ENCODE peak calls at places on chromosomes 3 and 15, in five cellular contexts. X, Z, M, T and U are unnamed samples. For H3K36me3, the result is how much of the 10 kb centered on the place peaks cover.

GRCh38 chr15:73957276-73957675 is 31.0 kb downstream of the LOXL1 start:
- DNase-seq in X (peak), Z (peak), M (no peak), T (no peak), U (no peak)

GRCh38 chr3:183554377-183554776 is 1.1 kb downstream of the KLHL6 start:
- DNase-seq in X (no peak), Z (no peak), M (no peak), T (no peak), U (no peak)

GRCh38 chr15:92901053-92901761 is 1.1 kb downstream of the CHD2 start:
- DNase-seq in X (no peak), Z (no peak), M (no peak), T (no peak), U (no peak)

GRCh38 chr3:194888916-194889315 is 203.2 kb downstream of the FAM43A start:
- DNase-seq in X (no peak), Z (no peak), M (no peak), T (no peak), U (no peak)

GRCh38 chr3:46946856-46947544 is 29.5 kb downstream of the CCDC12 start:
- DNase-seq in X (no peak), Z (peak), M (no peak), T (peak), U (no peak)

GRCh38 chr3:26920579-26920978 is 298.0 kb downstream of the LRRC3B start:
- DNase-seq in X (no peak), Z (no peak), M (no peak), T (no peak), U (no peak)

GRCh38 chr15:76974456-76975083 is 20.4 kb upstream of the PSTPIP1 start:
- DNase-seq in X (no peak), Z (no peak), M (no peak), T (no peak), U (no peak)

GRCh38 chr3:25355034-25355898 is 72.8 kb upstream of the RARB start:
- DNase-seq in X (no peak), Z (no peak), M (no peak), T (no peak), U (no peak)

GRCh38 chr3:7504886-7505775 is 644.2 kb downstream of the GRM7 start:
- DNase-seq in X (no peak), Z (no peak), M (no peak), T (no peak), U (peak)

GRCh38 chr15:98160236-98160635 is 199.7 kb downstream of the ARRDC4 start:
- DNase-seq in X (no peak), Z (no peak), M (no peak), T (no peak), U (no peak)

GRCh38 chr3:197456271-197457091 is 99.3 kb downstream of the BDH1 start:
- DNase-seq in X (peak), Z (peak), M (peak), T (peak), U (no peak)

GRCh38 chr3:10142707-10143560 is 1.4 kb downstream of the VHL start:
- DNase-seq in X (no peak), Z (no peak), M (no peak), T (peak), U (no peak)

GRCh38 chr3:28853830-28854229 is 427.0 kb upstream of the RBMS3 start:
- DNase-seq in X (no peak), Z (no peak), M (no peak), T (no peak), U (no peak)

GRCh38 chr3:184765730-184766074 is 46.3 kb upstream of the VPS8 start:
- DNase-seq in X (no peak), Z (peak), M (no peak), T (no peak), U (no peak)

GRCh38 chr3:4898454-4899313 is 80.6 kb upstream of the BHLHE40 start:
- DNase-seq in X (no peak), Z (no peak), M (no peak), T (no peak), U (no peak)

GRCh38 chr3:188061133-188061532 is 92.8 kb upstream of the LPP start:
- DNase-seq in X (no peak), Z (no peak), M (no peak), T (no peak), U (no peak)

GRCh38 chr3:100297784-100298183 is 36.8 kb upstream of the NIT2 start:
- DNase-seq in X (no peak), Z (no peak), M (no peak), T (no peak), U (no peak)

GRCh38 chr3:100097919-100098896 is 16.1 kb downstream of the FILIP1L start:
- DNase-seq in X (no peak), Z (no peak), M (no peak), T (no peak), U (no peak)

GRCh38 chr3:197837282-197837681 is 46.2 kb downstream of the LRCH3 start:
- DNase-seq in X (no peak), Z (no peak), M (no peak), T (no peak), U (no peak)

GRCh38 chr3:167783781-167784180 is 48.3 kb downstream of the SERPINI1 start:
- DNase-seq in X (no peak), Z (no peak), M (no peak), T (no peak), U (no peak)

GRCh38 chr15:35774653-35775052 is 228.7 kb upstream of the DPH6 start:
- DNase-seq in X (no peak), Z (peak), M (no peak), T (no peak), U (no peak)

GRCh38 chr15:65184305-65184943 is 718 bp downstream of the CLPX start:
- DNase-seq in X (peak), Z (peak), M (peak), T (peak), U (no peak)

GRCh38 chr15:98872777-98873176 is 134.8 kb downstream of the PGPEP1L start:
- DNase-seq in X (no peak), Z (no peak), M (no peak), T (no peak), U (no peak)

GRCh38 chr3:42263354-42264346 is 2.3 kb downstream of the CCK start:
- DNase-seq in X (no peak), Z (peak), M (no peak), T (no peak), U (no peak)

GRCh38 chr3:69542265-69543079 is 156.6 kb upstream of the FRMD4B start:
- DNase-seq in X (no peak), Z (peak), M (no peak), T (no peak), U (no peak)

GRCh38 chr3:16994842-16995535 is 110.2 kb downstream of the PLCL2 start:
- DNase-seq in X (no peak), Z (no peak), M (no peak), T (peak), U (no peak)

GRCh38 chr3:131218196-131218595 is 163.4 kb upstream of the NUDT16 start:
- DNase-seq in X (no peak), Z (no peak), M (no peak), T (no peak), U (no peak)

GRCh38 chr3:146577662-146578061 is 27.5 kb downstream of the PLSCR5 start:
- DNase-seq in X (no peak), Z (no peak), M (no peak), T (no peak), U (peak)

GRCh38 chr15:73926191-73927002 is at the start of gene LOXL1:
- DNase-seq in X (peak), Z (peak), M (peak), T (peak), U (no peak)

GRCh38 chr3:122456074-122456473 is 40.2 kb upstream of the WDR5B start:
- DNase-seq in X (no peak), Z (no peak), M (no peak), T (no peak), U (no peak)

GRCh38 chr3:122458992-122459391 is 43.1 kb upstream of the WDR5B start:
- DNase-seq in X (no peak), Z (no peak), M (no peak), T (no peak), U (peak)

GRCh38 chr3:122461834-122462233 is 46.0 kb upstream of the WDR5B start:
- DNase-seq in X (no peak), Z (no peak), M (no peak), T (no peak), U (no peak)

GRCh38 chr3:122457706-122458105 is 41.8 kb upstream of the WDR5B start:
- DNase-seq in X (no peak), Z (no peak), M (no peak), T (no peak), U (no peak)
- H3K36me3 ChIP-seq in X (half or more), Z (under half), M (under half), T (under half), U (half or more)

GRCh38 chr3:62824965-62825592 is 50.1 kb downstream of the CADPS start:
- DNase-seq in X (no peak), Z (no peak), M (no peak), T (no peak), U (no peak)

GRCh38 chr3:62822905-62823304 is 52.3 kb downstream of the CADPS start:
- DNase-seq in X (no peak), Z (no peak), M (no peak), T (no peak), U (no peak)

GRCh38 chr3:62818347-62818746 is 56.9 kb downstream of the CADPS start:
- DNase-seq in X (no peak), Z (no peak), M (no peak), T (no peak), U (no peak)

GRCh38 chr3:62827550-62827949 is 47.7 kb downstream of the CADPS start:
- DNase-seq in X (no peak), Z (no peak), M (no peak), T (no peak), U (no peak)

DNA sequence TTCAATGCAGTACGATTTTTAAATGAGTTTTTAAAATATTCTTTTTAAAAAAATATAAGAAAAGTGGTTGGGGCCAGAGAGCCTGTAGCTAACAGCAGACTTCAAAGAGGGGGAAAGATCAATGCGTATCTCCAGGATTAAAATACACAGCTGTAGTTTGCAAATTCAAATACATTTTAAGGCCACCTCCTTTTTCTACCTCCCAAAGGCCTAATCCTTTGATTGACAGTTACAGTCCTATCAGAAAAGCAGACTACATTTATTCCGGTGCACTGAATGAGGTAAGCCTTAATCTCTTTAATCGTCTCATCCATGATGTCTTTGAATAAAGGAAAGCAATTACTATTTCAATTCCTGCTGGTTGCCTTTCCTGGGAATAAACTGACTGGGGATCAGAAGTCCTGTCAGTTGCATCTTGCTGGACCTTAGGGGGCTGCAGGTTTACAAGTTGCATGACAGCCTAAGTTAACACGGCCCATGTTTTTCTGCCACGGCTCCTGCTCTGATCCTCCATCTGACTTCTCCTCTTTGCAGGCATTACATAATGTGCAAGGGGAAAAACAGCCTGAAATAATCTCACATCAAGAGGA is 51.7 kb downstream of the CADPS start:
- DNase-seq in X (no peak), Z (no peak), M (no peak), T (no peak), U (no peak)
- TF ChIP-seq POLR2AphosphoS5 in X (no peak), Z (no peak), M (no peak), T (no peak), U (no peak)

DNA sequence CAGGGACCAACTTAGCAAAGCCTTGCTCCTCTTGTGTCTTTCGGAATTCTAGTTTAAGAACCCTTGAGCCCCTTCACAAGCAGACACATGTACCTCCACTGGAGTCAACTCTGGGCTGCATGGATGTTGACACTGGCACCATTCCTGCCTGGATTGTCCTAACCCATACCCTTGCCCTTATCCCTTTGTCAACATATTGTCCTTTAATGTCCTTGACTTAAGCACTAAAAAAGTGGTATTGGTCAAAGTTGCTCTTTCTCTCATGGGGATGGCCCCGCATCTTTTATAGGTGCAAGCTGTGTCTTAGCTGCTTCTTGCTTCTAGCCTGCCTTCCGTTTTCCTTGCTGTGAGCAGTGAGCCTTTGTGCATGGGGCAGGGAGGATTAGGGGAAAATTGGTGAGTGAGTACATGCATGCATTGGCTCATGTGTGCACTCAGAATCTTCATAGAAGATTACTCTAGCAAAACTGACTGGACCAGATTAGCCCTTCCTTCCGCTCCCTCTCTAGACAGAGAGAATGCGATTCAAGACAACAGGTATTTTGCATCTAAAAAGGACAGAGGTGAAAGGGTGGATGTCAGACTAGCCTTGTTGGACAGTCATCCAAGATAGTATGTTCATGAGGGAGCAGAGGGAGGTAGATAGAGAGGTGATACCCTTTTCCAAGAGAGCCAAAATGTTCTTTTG is 42.4 kb downstream of the TGFBR2 start:
- DNase-seq in X (no peak), Z (no peak), M (no peak), T (no peak), U (no peak)
- H3K36me3 ChIP-seq in X (half or more), Z (under half), M (under half), T (under half), U (under half)

GRCh38 chr3:48661501-48662139 is 1.1 kb downstream of the CELSR3 start:
- DNase-seq in X (peak), Z (peak), M (no peak), T (peak), U (no peak)
- TF ChIP-seq POLR2AphosphoS5 in X (no peak), Z (peak), M (peak), T (peak), U (no peak)